ENCODE peak calls at places on chromosomes 6 and 20, in six cellular contexts. R is Peyer's patch; P is neural progenitor cell; X is CD8-positive, alpha-beta T cell; D is thyroid gland; G is heart right ventricle. K is an unnamed sample.

GRCh38 chr6:38387994-38388393 is 251.7 kb downstream of the BTBD9 start:
- DNase-seq in P (no peak), D (no peak), X (no peak), R (no peak), G (no peak), K (no peak)

GRCh38 chr20:10619427-10619826 is 54.4 kb downstream of the JAG1 start:
- DNase-seq in R (no peak), D (no peak), X (no peak), G (no peak), P (peak), K (no peak)

GRCh38 chr6:106749611-106750010 is 120.2 kb downstream of the QRSL1 start:
- DNase-seq in G (no peak), D (no peak), X (no peak), R (no peak), P (no peak), K (no peak)

GRCh38 chr20:47857142-47857993 is 72.1 kb upstream of the SULF2 start:
- DNase-seq in G (peak), X (no peak), R (no peak), D (no peak), P (no peak), K (no peak)

GRCh38 chr6:158934157-158934556 is 65.8 kb downstream of the RSPH3 start:
- DNase-seq in P (no peak), G (no peak), R (no peak), X (no peak), D (no peak), K (no peak)

GRCh38 chr20:20340443-20340842 is 27.5 kb upstream of the INSM1 start:
- DNase-seq in P (no peak), G (no peak), R (no peak), D (no peak), X (no peak), K (no peak)

GRCh38 chr20:49610701-49611538 is 43.0 kb upstream of the PTGIS start:
- DNase-seq in P (peak), R (peak), X (peak), D (peak), G (peak), K (peak)

GRCh38 chr20:2759603-2760360 is 40.6 kb downstream of the CPXM1 start:
- DNase-seq in G (no peak), D (no peak), R (no peak), X (no peak), P (no peak), K (no peak)

GRCh38 chr6:42962502-42963178 is 2.1 kb downstream of the GNMT start:
- DNase-seq in P (no peak), R (no peak), D (no peak), X (no peak), G (no peak), K (no peak)

GRCh38 chr20:44650777-44651493 is 564 bp downstream of the ADA start:
- DNase-seq in G (peak), P (no peak), D (no peak), X (no peak), R (no peak), K (no peak)

GRCh38 chr6:44107017-44107416 is 20.2 kb downstream of the MRPL14 start:
- DNase-seq in G (no peak), R (no peak), P (no peak), D (no peak), X (no peak), K (no peak)

GRCh38 chr6:39814236-39814635 is 22.1 kb downstream of the DAAM2 start:
- DNase-seq in R (no peak), D (no peak), P (no peak), X (no peak), G (no peak), K (no peak)

GRCh38 chr20:3935295-3935955 is 46.2 kb downstream of the PANK2 start:
- DNase-seq in P (no peak), D (no peak), G (peak), R (no peak), X (no peak), K (no peak)

GRCh38 chr20:50372770-50373088 is 137.5 kb upstream of the PTPN1 start:
- DNase-seq in D (no peak), P (no peak), G (no peak), R (peak), X (no peak), K (no peak)

GRCh38 chr20:22373164-22373895 is 211.0 kb downstream of the FOXA2 start:
- DNase-seq in R (no peak), P (no peak), D (no peak), X (no peak), G (no peak), K (no peak)

GRCh38 chr6:119138906-119139541 is 60.6 kb upstream of the FAM184A start:
- DNase-seq in X (no peak), P (no peak), R (no peak), D (no peak), G (no peak), K (no peak)

GRCh38 chr6:120005292-120005976 is 655.9 kb upstream of the MAN1A1 start:
- DNase-seq in X (no peak), P (no peak), G (no peak), R (no peak), D (no peak), K (no peak)

GRCh38 chr6:33691456-33692077 is 19.9 kb downstream of the UQCC2 start:
- DNase-seq in G (no peak), R (no peak), P (no peak), D (no peak), X (no peak), K (no peak)

GRCh38 chr6:33690766-33691165 is 20.7 kb downstream of the UQCC2 start:
- DNase-seq in D (no peak), P (no peak), R (no peak), X (no peak), G (no peak), K (no peak)

GRCh38 chr6:33693186-33694158 is 18.0 kb downstream of the UQCC2 start:
- DNase-seq in D (no peak), G (peak), R (no peak), P (no peak), X (no peak), K (no peak)

GRCh38 chr6:33692760-33693158 is 18.7 kb downstream of the UQCC2 start:
- DNase-seq in D (no peak), X (peak), P (no peak), G (peak), R (no peak), K (peak)

GRCh38 chr6:33692078-33692759 is 19.3 kb downstream of the UQCC2 start:
- DNase-seq in D (no peak), R (no peak), G (peak), P (peak), X (no peak), K (no peak)
- H3K27ac ChIP-seq in D (no peak), R (peak), G (peak), P (peak), X (peak), K (peak)

GRCh38 chr20:17569616-17570346 is at the start of gene DSTN:
- DNase-seq in D (peak), R (peak), P (peak), X (peak), G (peak), K (peak)

GRCh38 chr20:17571967-17572638 is 2.2 kb downstream of the DSTN start:
- DNase-seq in D (no peak), X (no peak), R (no peak), G (no peak), P (no peak), K (no peak)

GRCh38 chr20:17568972-17569471 is 853 bp upstream of the DSTN start:
- DNase-seq in P (peak), D (peak), X (no peak), G (peak), R (peak), K (no peak)

GRCh38 chr20:17570347-17571152 is 675 bp downstream of the DSTN start:
- DNase-seq in D (peak), X (peak), G (peak), P (peak), R (peak), K (no peak)

DNA sequence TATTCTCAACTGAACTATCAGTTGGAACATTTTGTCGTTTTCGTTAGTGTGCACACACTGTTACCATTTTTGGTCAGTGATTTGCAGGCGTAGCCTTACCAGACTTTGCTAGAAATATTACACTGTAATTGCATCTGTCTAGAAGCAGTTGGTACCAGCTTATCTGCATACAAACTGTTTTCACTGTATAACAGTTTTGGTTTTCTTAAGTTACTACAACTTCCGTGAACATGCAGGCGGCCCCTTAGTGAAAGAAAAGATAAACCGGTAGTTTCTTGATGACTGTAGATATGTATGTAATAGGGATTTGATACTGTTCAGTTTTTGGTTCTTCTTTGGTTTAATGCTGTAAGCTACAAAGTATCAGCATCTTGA is 1.3 kb downstream of the DSTN start:
- DNase-seq in G (no peak), D (no peak), P (no peak), R (no peak), X (no peak), K (no peak)
- H3K4me3 ChIP-seq in G (peak), D (no peak), P (peak), R (peak), X (peak), K (peak)

DNA sequence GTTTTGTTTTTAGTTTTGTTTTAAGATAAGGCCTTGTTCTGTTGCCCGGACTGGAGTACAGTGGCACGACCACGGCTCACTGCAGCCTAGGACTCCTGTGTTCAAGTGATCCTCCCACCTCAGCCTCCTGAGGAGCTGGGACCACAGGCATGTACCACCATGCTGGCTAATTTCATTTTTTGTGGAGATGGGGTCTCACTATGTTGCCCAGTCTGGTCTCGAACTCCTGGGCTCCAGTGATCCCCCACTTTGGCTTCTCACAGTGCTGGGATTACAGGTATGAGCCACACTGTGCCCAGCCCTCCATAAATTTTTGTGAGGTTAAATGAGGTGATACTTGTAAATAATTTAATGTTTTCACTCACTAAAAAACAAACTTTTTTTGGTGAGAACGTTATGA is 76.6 kb downstream of the ARID1B start:
- DNase-seq in D (no peak), R (no peak), X (no peak), P (no peak), G (no peak), K (no peak)
- H3K27ac ChIP-seq in D (no peak), R (no peak), X (no peak), P (no peak), G (peak), K (no peak)

GRCh38 chr20:57323034-57323433 is 6.6 kb upstream of the SPO11 start:
- DNase-seq in G (no peak), X (no peak), D (peak), R (no peak), P (peak), K (no peak)

GRCh38 chr20:57325632-57326356 is 3.8 kb upstream of the SPO11 start:
- DNase-seq in D (peak), R (no peak), P (no peak), G (no peak), X (no peak), K (no peak)

GRCh38 chr20:57329608-57330221 is at the start of gene SPO11:
- DNase-seq in X (no peak), G (no peak), P (peak), D (no peak), R (no peak), K (no peak)

GRCh38 chr20:57327820-57328219 is 1.8 kb upstream of the SPO11 start:
- DNase-seq in D (no peak), R (no peak), X (no peak), P (no peak), G (no peak), K (no peak)

DNA sequence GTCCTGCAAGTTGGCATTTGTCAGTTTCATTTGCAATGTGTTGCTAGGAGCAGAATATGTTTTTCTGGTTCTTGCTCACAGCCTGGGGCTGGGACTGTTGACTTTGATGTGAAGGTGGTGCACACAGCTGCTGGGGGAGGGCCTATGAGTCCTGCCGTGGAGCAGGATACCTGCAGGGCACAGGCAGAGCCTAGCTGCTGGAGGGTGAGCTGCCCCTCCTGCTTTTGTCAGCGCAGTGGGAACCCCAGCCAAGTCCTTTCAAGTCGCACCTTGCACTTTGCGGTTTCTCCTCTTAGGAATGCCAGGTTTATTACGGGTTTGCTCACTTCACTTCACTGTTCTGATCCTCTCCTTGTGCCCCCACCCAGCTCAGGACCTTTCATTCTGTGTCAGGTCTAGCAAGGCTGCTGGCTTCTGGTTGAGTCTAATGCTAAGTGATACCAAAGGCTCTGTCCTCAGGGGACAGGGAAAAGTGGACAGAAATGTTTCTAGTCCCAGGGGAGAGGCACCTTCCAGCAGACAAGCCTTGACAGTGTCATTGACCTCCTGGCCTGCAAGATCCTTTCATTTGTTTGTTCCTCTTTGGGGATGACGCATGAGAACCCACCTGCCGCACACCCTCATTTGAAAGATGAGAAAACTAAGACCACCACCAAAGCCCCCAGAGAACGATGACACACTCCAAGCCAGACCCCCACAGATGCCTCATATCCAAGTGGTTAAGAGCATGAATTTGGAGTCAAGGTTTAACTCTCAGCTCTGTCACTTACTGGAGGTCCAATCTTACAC is 2.7 kb upstream of the SPO11 start:
- DNase-seq in X (no peak), G (no peak), D (peak), R (peak), P (peak), K (no peak)
- H3K4me3 ChIP-seq in X (no peak), G (no peak), D (no peak), R (no peak), P (no peak), K (no peak)

DNA sequence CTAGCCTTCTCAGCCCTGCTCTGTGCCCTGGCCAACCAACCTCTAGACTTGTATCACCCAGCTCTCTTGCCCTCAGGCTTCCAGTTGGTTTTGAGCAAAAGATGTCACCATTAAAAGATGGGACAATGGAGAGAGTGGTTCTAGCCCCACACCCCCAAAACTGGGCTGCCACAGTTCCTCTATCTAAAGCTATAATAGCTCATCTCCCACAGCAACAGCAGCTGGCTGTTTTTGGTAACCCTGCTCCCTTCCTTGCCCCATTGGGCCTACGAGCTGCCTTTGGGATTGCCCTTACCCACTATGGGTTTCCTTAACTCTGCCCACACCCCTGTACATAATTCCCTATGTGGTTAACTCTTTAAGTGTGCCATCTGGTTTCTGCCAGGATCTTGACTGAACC is 7.6 kb upstream of the SRSF3 start:
- DNase-seq in D (no peak), R (no peak), G (no peak), P (no peak), X (no peak), K (no peak)
- H3K27ac ChIP-seq in D (no peak), R (no peak), G (no peak), P (no peak), X (no peak), K (no peak)

GRCh38 chr20:62305149-62305764 is 2.5 kb downstream of the ADRM1 start:
- DNase-seq in X (no peak), P (no peak), R (no peak), G (no peak), D (peak), K (no peak)
- H3K4me3 ChIP-seq in X (no peak), P (no peak), R (no peak), G (no peak), D (no peak), K (no peak)

DNA sequence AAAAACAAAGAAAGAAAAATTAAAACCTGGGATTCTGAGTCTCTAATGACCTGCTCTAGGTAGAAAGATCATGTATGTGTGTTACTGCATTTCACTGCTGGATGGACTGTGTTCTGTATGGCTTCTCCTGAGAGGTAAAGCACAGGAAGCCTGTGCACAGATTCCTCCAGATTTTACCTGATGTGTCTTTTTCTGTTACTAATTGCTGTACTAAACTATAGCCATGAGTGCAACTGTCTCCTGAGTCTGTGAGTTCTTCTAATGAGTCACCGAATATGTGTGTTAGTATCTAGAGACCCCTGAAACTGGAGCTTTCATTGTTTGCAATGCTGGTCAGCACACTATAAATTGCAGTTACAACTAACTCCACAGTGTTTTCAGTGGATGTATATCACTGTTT is 270.8 kb downstream of the CDKAL1 start:
- DNase-seq in D (no peak), P (no peak), R (no peak), G (no peak), X (no peak), K (no peak)
- H3K27ac ChIP-seq in D (no peak), P (no peak), R (no peak), G (no peak), X (no peak), K (no peak)

GRCh38 chr6:144346719-144347446 is 61.7 kb downstream of the UTRN start:
- DNase-seq in G (peak), P (no peak), D (no peak), X (no peak), R (no peak), K (no peak)

GRCh38 chr6:144341831-144342527 is 56.8 kb downstream of the UTRN start:
- DNase-seq in X (no peak), D (no peak), R (no peak), G (no peak), P (no peak), K (no peak)

GRCh38 chr6:144345451-144345850 is 60.3 kb downstream of the UTRN start:
- DNase-seq in G (no peak), X (no peak), R (no peak), P (no peak), D (no peak), K (no peak)

GRCh38 chr6:144343736-144344428 is 58.7 kb downstream of the UTRN start:
- DNase-seq in P (no peak), G (peak), D (no peak), X (no peak), R (no peak), K (peak)

GRCh38 chr6:144344651-144345050 is 59.5 kb downstream of the UTRN start:
- DNase-seq in G (no peak), P (no peak), X (no peak), D (no peak), R (no peak), K (no peak)
- H3K4me3 ChIP-seq in G (peak), P (no peak), X (peak), D (no peak), R (peak), K (peak)

GRCh38 chr6:138655828-138656227 is 117.7 kb upstream of the CCDC28A start:
- DNase-seq in G (no peak), X (no peak), P (no peak), R (no peak), D (no peak), K (no peak)
- H3K27ac ChIP-seq in G (no peak), X (no peak), P (no peak), R (no peak), D (no peak), K (no peak)